ENCODE peak calls at places on chromosomes 6 and 20, in five cellular contexts. One of them, this sample, is unnamed.

GRCh38 chr6:85464722-85465150 is 14.9 kb downstream of the NT5E start:
- DNase-seq in aorta: peak; percentile 81
- DNase-seq in body of pancreas: no peak
- DNase-seq in substantia nigra: no peak
- DNase-seq in SJSA1: peak; percentile 90
- DNase-seq in this sample: no peak

GRCh38 chr6:166494757-166495486 is 91.6 kb downstream of the RAMACL start:
- DNase-seq in aorta: no peak
- DNase-seq in body of pancreas: no peak
- DNase-seq in substantia nigra: no peak
- DNase-seq in SJSA1: no peak
- DNase-seq in this sample: no peak

GRCh38 chr20:50292324-50293243 is 102.0 kb downstream of the CEBPB start:
- DNase-seq in aorta: peak; percentile 98
- DNase-seq in body of pancreas: peak; percentile 81
- DNase-seq in substantia nigra: no peak
- DNase-seq in SJSA1: peak; percentile 78
- DNase-seq in this sample: no peak

GRCh38 chr6:122184260-122184934 is 215.1 kb upstream of the HSF2 start:
- DNase-seq in aorta: no peak
- DNase-seq in body of pancreas: no peak
- DNase-seq in substantia nigra: no peak
- DNase-seq in SJSA1: peak; percentile 15
- DNase-seq in this sample: no peak

GRCh38 chr20:24470782-24471582 is 1.6 kb downstream of the SYNDIG1 start:
- DNase-seq in aorta: no peak
- DNase-seq in body of pancreas: no peak
- DNase-seq in substantia nigra: peak; percentile 52
- DNase-seq in SJSA1: no peak
- DNase-seq in this sample: no peak

GRCh38 chr6:130069471-130069870 is 51.1 kb downstream of the L3MBTL3 start:
- DNase-seq in aorta: no peak
- DNase-seq in body of pancreas: no peak
- DNase-seq in substantia nigra: no peak
- DNase-seq in SJSA1: no peak
- DNase-seq in this sample: no peak

GRCh38 chr20:63163596-63164560 is 52.1 kb downstream of the YTHDF1 start:
- DNase-seq in aorta: peak; percentile 19
- DNase-seq in body of pancreas: no peak
- DNase-seq in substantia nigra: no peak
- DNase-seq in SJSA1: no peak
- DNase-seq in this sample: no peak

GRCh38 chr20:14687317-14687716 is 349.9 kb upstream of the FLRT3 start:
- DNase-seq in aorta: no peak
- DNase-seq in body of pancreas: no peak
- DNase-seq in substantia nigra: no peak
- DNase-seq in SJSA1: no peak
- DNase-seq in this sample: no peak

GRCh38 chr20:34983995-34984735 is 28.5 kb downstream of the MYH7B start:
- DNase-seq in aorta: peak; percentile 32
- DNase-seq in body of pancreas: no peak
- DNase-seq in substantia nigra: no peak
- DNase-seq in SJSA1: no peak
- DNase-seq in this sample: no peak

GRCh38 chr20:41063442-41063841 is 34.8 kb downstream of the TOP1 start:
- DNase-seq in aorta: no peak
- DNase-seq in body of pancreas: no peak
- DNase-seq in substantia nigra: no peak
- DNase-seq in SJSA1: no peak
- DNase-seq in this sample: no peak

GRCh38 chr20:32474967-32475819 is 109.9 kb downstream of the NOL4L start:
- DNase-seq in aorta: peak; percentile 93
- DNase-seq in body of pancreas: peak; percentile 72
- DNase-seq in substantia nigra: peak; percentile 54
- DNase-seq in SJSA1: peak; percentile 97
- DNase-seq in this sample: no peak

GRCh38 chr6:163338671-163339405 is 75.7 kb upstream of the QKI start:
- DNase-seq in aorta: no peak
- DNase-seq in body of pancreas: no peak
- DNase-seq in substantia nigra: no peak
- DNase-seq in SJSA1: peak; percentile 76
- DNase-seq in this sample: no peak

GRCh38 chr20:55166063-55166462 is 690.7 kb downstream of the DOK5 start:
- DNase-seq in aorta: no peak
- DNase-seq in body of pancreas: no peak
- DNase-seq in substantia nigra: no peak
- DNase-seq in SJSA1: no peak
- DNase-seq in this sample: no peak

GRCh38 chr6:47690209-47690608 is 8.2 kb upstream of the ADGRF4 start:
- DNase-seq in aorta: no peak
- DNase-seq in body of pancreas: no peak
- DNase-seq in substantia nigra: no peak
- DNase-seq in SJSA1: no peak
- DNase-seq in this sample: no peak

GRCh38 chr6:52328721-52329120 is 33.2 kb upstream of the PAQR8 start:
- DNase-seq in aorta: no peak
- DNase-seq in body of pancreas: no peak
- DNase-seq in substantia nigra: no peak
- DNase-seq in SJSA1: no peak
- DNase-seq in this sample: no peak

GRCh38 chr6:89239338-89239737 is 22.2 kb upstream of the GABRR1 start:
- DNase-seq in aorta: no peak
- DNase-seq in body of pancreas: no peak
- DNase-seq in substantia nigra: no peak
- DNase-seq in SJSA1: no peak
- DNase-seq in this sample: no peak

GRCh38 chr20:19770375-19770774 is 12.3 kb downstream of the RIN2 start:
- DNase-seq in aorta: no peak
- DNase-seq in body of pancreas: no peak
- DNase-seq in substantia nigra: no peak
- DNase-seq in SJSA1: no peak
- DNase-seq in this sample: no peak

GRCh38 chr6:159461266-159461665 is 231.8 kb downstream of the SOD2 start:
- DNase-seq in aorta: no peak
- DNase-seq in body of pancreas: no peak
- DNase-seq in substantia nigra: no peak
- DNase-seq in SJSA1: peak; percentile 91
- DNase-seq in this sample: no peak

GRCh38 chr6:25279748-25280616 is 808 bp downstream of the CARMIL1 start:
- DNase-seq in aorta: peak; percentile 50
- DNase-seq in body of pancreas: peak; percentile 26
- DNase-seq in substantia nigra: no peak
- DNase-seq in SJSA1: no peak
- DNase-seq in this sample: no peak

GRCh38 chr20:63344616-63345327 is 16.4 kb downstream of the CHRNA4 start:
- DNase-seq in aorta: no peak
- DNase-seq in body of pancreas: no peak
- DNase-seq in substantia nigra: no peak
- DNase-seq in SJSA1: no peak
- DNase-seq in this sample: no peak

GRCh38 chr6:107443066-107443903 is 16.1 kb downstream of the PDSS2 start:
- DNase-seq in aorta: no peak
- DNase-seq in body of pancreas: no peak
- DNase-seq in substantia nigra: no peak
- DNase-seq in SJSA1: peak; percentile 5
- DNase-seq in this sample: no peak

GRCh38 chr6:28208180-28208659 is 16.9 kb upstream of the ZSCAN9 start:
- DNase-seq in aorta: no peak
- DNase-seq in body of pancreas: no peak
- DNase-seq in substantia nigra: no peak
- DNase-seq in SJSA1: peak; percentile 17
- DNase-seq in this sample: no peak

GRCh38 chr6:166007349-166008263 is 160.0 kb downstream of the TBXT start:
- DNase-seq in aorta: no peak
- DNase-seq in body of pancreas: peak; percentile 52
- DNase-seq in substantia nigra: no peak
- DNase-seq in SJSA1: no peak
- DNase-seq in this sample: no peak

GRCh38 chr6:109483744-109484075 is 691 bp upstream of the ZBTB24 start:
- DNase-seq in aorta: no peak
- DNase-seq in body of pancreas: no peak
- DNase-seq in substantia nigra: no peak
- DNase-seq in SJSA1: peak; percentile 51
- DNase-seq in this sample: no peak

GRCh38 chr6:17258763-17259162 is 22.4 kb upstream of the RBM24 start:
- DNase-seq in aorta: no peak
- DNase-seq in body of pancreas: no peak
- DNase-seq in substantia nigra: no peak
- DNase-seq in SJSA1: no peak
- DNase-seq in this sample: no peak

GRCh38 chr6:1607557-1608221 is 2.0 kb upstream of the FOXC1 start:
- DNase-seq in aorta: no peak
- DNase-seq in body of pancreas: no peak
- DNase-seq in substantia nigra: no peak
- DNase-seq in SJSA1: no peak
- DNase-seq in this sample: no peak

GRCh38 chr6:32153252-32153834 is 598 bp upstream of the PPT2 start:
- DNase-seq in aorta: peak; percentile 69
- DNase-seq in body of pancreas: no peak
- DNase-seq in substantia nigra: no peak
- DNase-seq in SJSA1: no peak
- DNase-seq in this sample: no peak

GRCh38 chr6:13406051-13406477 is 77.7 kb upstream of the TBC1D7 start:
- DNase-seq in aorta: no peak
- DNase-seq in body of pancreas: no peak
- DNase-seq in substantia nigra: no peak
- DNase-seq in SJSA1: no peak
- DNase-seq in this sample: no peak

GRCh38 chr6:11806561-11807317 is 28.1 kb upstream of the ADTRP start:
- DNase-seq in aorta: no peak
- DNase-seq in body of pancreas: no peak
- DNase-seq in substantia nigra: no peak
- DNase-seq in SJSA1: no peak
- DNase-seq in this sample: no peak

GRCh38 chr6:75345413-75345812 is 60.8 kb upstream of the TMEM30A start:
- DNase-seq in aorta: no peak
- DNase-seq in body of pancreas: no peak
- DNase-seq in substantia nigra: no peak
- DNase-seq in SJSA1: no peak
- DNase-seq in this sample: no peak

GRCh38 chr20:51497542-51498467 is 44.7 kb downstream of the NFATC2 start:
- DNase-seq in aorta: no peak
- DNase-seq in body of pancreas: no peak
- DNase-seq in substantia nigra: no peak
- DNase-seq in SJSA1: peak; percentile 16
- DNase-seq in this sample: peak; percentile 40

GRCh38 chr20:23147964-23148720 is 62.0 kb upstream of the CD93 start:
- DNase-seq in aorta: peak; percentile 89
- DNase-seq in body of pancreas: no peak
- DNase-seq in substantia nigra: no peak
- DNase-seq in SJSA1: peak; percentile 76
- DNase-seq in this sample: no peak

GRCh38 chr6:128659878-128660622 is 139.7 kb upstream of the PTPRK start:
- DNase-seq in aorta: no peak
- DNase-seq in body of pancreas: no peak
- DNase-seq in substantia nigra: no peak
- DNase-seq in SJSA1: no peak
- DNase-seq in this sample: no peak

GRCh38 chr6:14337157-14337556 is 219.6 kb downstream of the CD83 start:
- DNase-seq in aorta: no peak
- DNase-seq in body of pancreas: no peak
- DNase-seq in substantia nigra: no peak
- DNase-seq in SJSA1: no peak
- DNase-seq in this sample: no peak

GRCh38 chr6:7086488-7086887 is 21.3 kb upstream of the RREB1 start:
- DNase-seq in aorta: peak; percentile 64
- DNase-seq in body of pancreas: no peak
- DNase-seq in substantia nigra: no peak
- DNase-seq in SJSA1: no peak
- DNase-seq in this sample: peak; percentile 57

GRCh38 chr20:44450279-44450937 is 25.3 kb upstream of the TTPAL start:
- DNase-seq in aorta: no peak
- DNase-seq in body of pancreas: no peak
- DNase-seq in substantia nigra: no peak
- DNase-seq in SJSA1: no peak
- DNase-seq in this sample: no peak
- H3K27ac ChIP-seq in aorta: no peak overlapping the region
- H3K27ac ChIP-seq in body of pancreas: no peak overlapping the region
- H3K27ac ChIP-seq in substantia nigra: no peak overlapping the region
- H3K27ac ChIP-seq in SJSA1: no peak overlapping the region
- H3K27ac ChIP-seq in this sample: no peak overlapping the region

GRCh38 chr20:10605547-10606195 is 68.1 kb downstream of the JAG1 start:
- DNase-seq in aorta: no peak
- DNase-seq in body of pancreas: no peak
- DNase-seq in substantia nigra: no peak
- DNase-seq in SJSA1: no peak
- DNase-seq in this sample: no peak

GRCh38 chr20:10609276-10609675 is 64.5 kb downstream of the JAG1 start:
- DNase-seq in aorta: peak; percentile 74
- DNase-seq in body of pancreas: no peak
- DNase-seq in substantia nigra: no peak
- DNase-seq in SJSA1: no peak
- DNase-seq in this sample: no peak

GRCh38 chr20:10610266-10610665 is 63.5 kb downstream of the JAG1 start:
- DNase-seq in aorta: peak; percentile 72
- DNase-seq in body of pancreas: no peak
- DNase-seq in substantia nigra: no peak
- DNase-seq in SJSA1: no peak
- DNase-seq in this sample: no peak

GRCh38 chr20:10611357-10611756 is 62.4 kb downstream of the JAG1 start:
- DNase-seq in aorta: no peak
- DNase-seq in body of pancreas: peak; percentile 48
- DNase-seq in substantia nigra: no peak
- DNase-seq in SJSA1: peak; percentile 28
- DNase-seq in this sample: no peak

DNA sequence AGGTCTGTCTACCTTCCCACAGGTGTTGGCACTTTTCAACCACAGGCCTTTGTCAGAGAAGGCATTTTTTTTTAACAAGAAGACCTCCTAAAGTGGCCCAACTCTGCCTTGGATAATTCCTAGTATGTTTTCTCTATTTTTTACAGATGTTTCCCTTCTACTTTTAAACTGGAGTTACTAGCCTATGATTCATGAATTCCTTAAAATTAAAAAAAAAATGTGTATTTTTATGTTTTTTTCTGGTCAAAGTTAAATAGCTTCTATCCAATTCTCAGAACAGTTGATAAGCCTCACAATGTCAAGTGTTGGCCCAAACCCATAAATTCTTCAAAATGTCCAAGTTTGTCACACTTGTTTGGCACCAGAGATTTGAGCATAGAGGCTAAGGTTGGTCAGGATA is 64.1 kb downstream of the JAG1 start:
- DNase-seq in aorta: no peak
- DNase-seq in body of pancreas: no peak
- DNase-seq in substantia nigra: no peak
- DNase-seq in SJSA1: no peak
- DNase-seq in this sample: no peak
- H3K27ac ChIP-seq in aorta: peak overlapping the region; percentile 100
- H3K27ac ChIP-seq in body of pancreas: no peak overlapping the region
- H3K27ac ChIP-seq in substantia nigra: no peak overlapping the region
- H3K27ac ChIP-seq in SJSA1: no peak overlapping the region
- H3K27ac ChIP-seq in this sample: no peak overlapping the region

GRCh38 chr20:45857836-45858250 is 429 bp downstream of the ZSWIM3 start:
- DNase-seq in aorta: no peak
- DNase-seq in body of pancreas: no peak
- DNase-seq in substantia nigra: no peak
- DNase-seq in SJSA1: no peak
- DNase-seq in this sample: no peak
- H3K27ac ChIP-seq in aorta: peak overlapping the region; percentile 39
- H3K27ac ChIP-seq in body of pancreas: peak overlapping the region; percentile 52
- H3K27ac ChIP-seq in substantia nigra: peak overlapping the region; percentile 85
- H3K27ac ChIP-seq in SJSA1: peak overlapping the region; percentile 37
- H3K27ac ChIP-seq in this sample: peak overlapping the region; percentile 93

GRCh38 chr6:141288947-141289346 is 843.8 kb upstream of the GJE1 start:
- DNase-seq in aorta: peak; percentile 26
- DNase-seq in body of pancreas: no peak
- DNase-seq in substantia nigra: no peak
- DNase-seq in SJSA1: no peak
- DNase-seq in this sample: no peak
- H3K27ac ChIP-seq in aorta: no peak overlapping the region
- H3K27ac ChIP-seq in body of pancreas: no peak overlapping the region
- H3K27ac ChIP-seq in substantia nigra: no peak overlapping the region
- H3K27ac ChIP-seq in SJSA1: no peak overlapping the region
- H3K27ac ChIP-seq in this sample: no peak overlapping the region